ENCODE peak calls at places on chromosome 10, in nine cellular contexts. One of them, this sample, is unnamed.

GRCh38 chr10:104894711-104895110 is 253.6 kb downstream of the SORCS3 start:
- DNase-seq in cardiac muscle cell: no peak
- DNase-seq in stimulated activated CD4-positive, alpha-beta T cell treated with anti-CD3 and anti-CD28 coated beads, Interleukin-2, amount 100 ng/mL, for 4 hours: no peak
- DNase-seq in NCI-H187: no peak
- DNase-seq in T-cell: no peak
- DNase-seq in MCF 10A: no peak
- DNase-seq in activated naive CD4-positive, alpha-beta T cell: no peak
- DNase-seq in aorta: no peak
- DNase-seq in WERI-Rb-1: no peak
- DNase-seq in this sample: no peak

GRCh38 chr10:43208147-43209063 is 58.5 kb downstream of the RASGEF1A start:
- DNase-seq in MCF 10A: no peak
- DNase-seq in WERI-Rb-1: peak; percentile 7
- DNase-seq in NCI-H187: no peak
- DNase-seq in cardiac muscle cell: no peak
- DNase-seq in aorta: peak; percentile 43
- DNase-seq in activated naive CD4-positive, alpha-beta T cell: no peak
- DNase-seq in stimulated activated CD4-positive, alpha-beta T cell treated with anti-CD3 and anti-CD28 coated beads, Interleukin-2, amount 100 ng/mL, for 4 hours: no peak
- DNase-seq in T-cell: no peak
- DNase-seq in this sample: no peak

GRCh38 chr10:124701435-124701834 is 42.7 kb downstream of the FAM53B start:
- DNase-seq in cardiac muscle cell: peak; percentile 95
- DNase-seq in NCI-H187: no peak
- DNase-seq in T-cell: no peak
- DNase-seq in WERI-Rb-1: no peak
- DNase-seq in aorta: peak; percentile 93
- DNase-seq in MCF 10A: no peak
- DNase-seq in activated naive CD4-positive, alpha-beta T cell: no peak
- DNase-seq in stimulated activated CD4-positive, alpha-beta T cell treated with anti-CD3 and anti-CD28 coated beads, Interleukin-2, amount 100 ng/mL, for 4 hours: no peak
- DNase-seq in this sample: no peak

GRCh38 chr10:98373260-98373659 is 41.7 kb downstream of the PYROXD2 start:
- DNase-seq in WERI-Rb-1: no peak
- DNase-seq in T-cell: no peak
- DNase-seq in MCF 10A: no peak
- DNase-seq in cardiac muscle cell: no peak
- DNase-seq in NCI-H187: no peak
- DNase-seq in activated naive CD4-positive, alpha-beta T cell: no peak
- DNase-seq in aorta: no peak
- DNase-seq in stimulated activated CD4-positive, alpha-beta T cell treated with anti-CD3 and anti-CD28 coated beads, Interleukin-2, amount 100 ng/mL, for 4 hours: no peak
- DNase-seq in this sample: no peak

GRCh38 chr10:88616250-88616977 is 29.9 kb downstream of the LIPJ start:
- DNase-seq in WERI-Rb-1: peak; percentile 5
- DNase-seq in cardiac muscle cell: peak; percentile 31
- DNase-seq in MCF 10A: no peak
- DNase-seq in activated naive CD4-positive, alpha-beta T cell: no peak
- DNase-seq in aorta: no peak
- DNase-seq in stimulated activated CD4-positive, alpha-beta T cell treated with anti-CD3 and anti-CD28 coated beads, Interleukin-2, amount 100 ng/mL, for 4 hours: no peak
- DNase-seq in NCI-H187: no peak
- DNase-seq in T-cell: no peak
- DNase-seq in this sample: no peak

GRCh38 chr10:15166325-15166724 is 2.2 kb downstream of the NMT2 start:
- DNase-seq in NCI-H187: no peak
- DNase-seq in aorta: no peak
- DNase-seq in cardiac muscle cell: peak; percentile 34
- DNase-seq in stimulated activated CD4-positive, alpha-beta T cell treated with anti-CD3 and anti-CD28 coated beads, Interleukin-2, amount 100 ng/mL, for 4 hours: no peak
- DNase-seq in activated naive CD4-positive, alpha-beta T cell: no peak
- DNase-seq in T-cell: no peak
- DNase-seq in MCF 10A: no peak
- DNase-seq in WERI-Rb-1: no peak
- DNase-seq in this sample: no peak

GRCh38 chr10:101901340-101901739 is 57.7 kb upstream of the KCNIP2 start:
- DNase-seq in cardiac muscle cell: no peak
- DNase-seq in MCF 10A: no peak
- DNase-seq in T-cell: no peak
- DNase-seq in aorta: no peak
- DNase-seq in NCI-H187: peak; percentile 72
- DNase-seq in stimulated activated CD4-positive, alpha-beta T cell treated with anti-CD3 and anti-CD28 coated beads, Interleukin-2, amount 100 ng/mL, for 4 hours: no peak
- DNase-seq in WERI-Rb-1: no peak
- DNase-seq in activated naive CD4-positive, alpha-beta T cell: no peak
- DNase-seq in this sample: no peak

GRCh38 chr10:110312206-110312605 is 7.5 kb upstream of the SMNDC1 start:
- DNase-seq in MCF 10A: no peak
- DNase-seq in aorta: no peak
- DNase-seq in activated naive CD4-positive, alpha-beta T cell: no peak
- DNase-seq in WERI-Rb-1: no peak
- DNase-seq in T-cell: no peak
- DNase-seq in NCI-H187: no peak
- DNase-seq in stimulated activated CD4-positive, alpha-beta T cell treated with anti-CD3 and anti-CD28 coated beads, Interleukin-2, amount 100 ng/mL, for 4 hours: no peak
- DNase-seq in cardiac muscle cell: no peak
- DNase-seq in this sample: no peak

GRCh38 chr10:7481382-7481765 is 70.5 kb upstream of the SFMBT2 start:
- DNase-seq in NCI-H187: no peak
- DNase-seq in MCF 10A: no peak
- DNase-seq in WERI-Rb-1: no peak
- DNase-seq in activated naive CD4-positive, alpha-beta T cell: no peak
- DNase-seq in aorta: no peak
- DNase-seq in cardiac muscle cell: peak; percentile 32
- DNase-seq in T-cell: no peak
- DNase-seq in stimulated activated CD4-positive, alpha-beta T cell treated with anti-CD3 and anti-CD28 coated beads, Interleukin-2, amount 100 ng/mL, for 4 hours: no peak
- DNase-seq in this sample: no peak

GRCh38 chr10:98296514-98296913 is 28.5 kb upstream of the LOXL4 start:
- DNase-seq in T-cell: no peak
- DNase-seq in NCI-H187: no peak
- DNase-seq in MCF 10A: peak; percentile 32
- DNase-seq in WERI-Rb-1: peak; percentile 40
- DNase-seq in aorta: no peak
- DNase-seq in activated naive CD4-positive, alpha-beta T cell: no peak
- DNase-seq in cardiac muscle cell: no peak
- DNase-seq in stimulated activated CD4-positive, alpha-beta T cell treated with anti-CD3 and anti-CD28 coated beads, Interleukin-2, amount 100 ng/mL, for 4 hours: no peak
- DNase-seq in this sample: no peak

GRCh38 chr10:9234191-9234590 is 1179.7 kb downstream of the GATA3 start:
- DNase-seq in activated naive CD4-positive, alpha-beta T cell: no peak
- DNase-seq in MCF 10A: no peak
- DNase-seq in aorta: no peak
- DNase-seq in stimulated activated CD4-positive, alpha-beta T cell treated with anti-CD3 and anti-CD28 coated beads, Interleukin-2, amount 100 ng/mL, for 4 hours: no peak
- DNase-seq in WERI-Rb-1: no peak
- DNase-seq in NCI-H187: no peak
- DNase-seq in T-cell: no peak
- DNase-seq in cardiac muscle cell: no peak
- DNase-seq in this sample: no peak

GRCh38 chr10:98349508-98349922 is 65.5 kb downstream of the PYROXD2 start:
- DNase-seq in activated naive CD4-positive, alpha-beta T cell: no peak
- DNase-seq in cardiac muscle cell: peak; percentile 100
- DNase-seq in T-cell: no peak
- DNase-seq in NCI-H187: no peak
- DNase-seq in aorta: no peak
- DNase-seq in stimulated activated CD4-positive, alpha-beta T cell treated with anti-CD3 and anti-CD28 coated beads, Interleukin-2, amount 100 ng/mL, for 4 hours: no peak
- DNase-seq in WERI-Rb-1: no peak
- DNase-seq in MCF 10A: peak; percentile 60
- DNase-seq in this sample: no peak

GRCh38 chr10:9634466-9634865 is 1383.2 kb upstream of the CELF2 start:
- DNase-seq in cardiac muscle cell: peak; percentile 33
- DNase-seq in NCI-H187: no peak
- DNase-seq in T-cell: no peak
- DNase-seq in aorta: no peak
- DNase-seq in activated naive CD4-positive, alpha-beta T cell: no peak
- DNase-seq in stimulated activated CD4-positive, alpha-beta T cell treated with anti-CD3 and anti-CD28 coated beads, Interleukin-2, amount 100 ng/mL, for 4 hours: no peak
- DNase-seq in WERI-Rb-1: no peak
- DNase-seq in MCF 10A: peak; percentile 42
- DNase-seq in this sample: no peak

GRCh38 chr10:33143160-33143728 is 185.2 kb upstream of the ITGB1 start:
- DNase-seq in activated naive CD4-positive, alpha-beta T cell: no peak
- DNase-seq in MCF 10A: peak; percentile 82
- DNase-seq in cardiac muscle cell: peak; percentile 78
- DNase-seq in aorta: no peak
- DNase-seq in T-cell: no peak
- DNase-seq in NCI-H187: no peak
- DNase-seq in WERI-Rb-1: no peak
- DNase-seq in stimulated activated CD4-positive, alpha-beta T cell treated with anti-CD3 and anti-CD28 coated beads, Interleukin-2, amount 100 ng/mL, for 4 hours: peak; percentile 60
- DNase-seq in this sample: peak; percentile 71

GRCh38 chr10:55183993-55184392 is 383.0 kb upstream of the PCDH15 start:
- DNase-seq in T-cell: no peak
- DNase-seq in NCI-H187: no peak
- DNase-seq in aorta: no peak
- DNase-seq in WERI-Rb-1: no peak
- DNase-seq in MCF 10A: no peak
- DNase-seq in stimulated activated CD4-positive, alpha-beta T cell treated with anti-CD3 and anti-CD28 coated beads, Interleukin-2, amount 100 ng/mL, for 4 hours: no peak
- DNase-seq in cardiac muscle cell: peak; percentile 3
- DNase-seq in activated naive CD4-positive, alpha-beta T cell: no peak
- DNase-seq in this sample: no peak

GRCh38 chr10:108187396-108188012 is 1023.0 kb upstream of the SORCS1 start:
- DNase-seq in aorta: no peak
- DNase-seq in T-cell: no peak
- DNase-seq in MCF 10A: no peak
- DNase-seq in NCI-H187: no peak
- DNase-seq in WERI-Rb-1: no peak
- DNase-seq in activated naive CD4-positive, alpha-beta T cell: no peak
- DNase-seq in cardiac muscle cell: no peak
- DNase-seq in stimulated activated CD4-positive, alpha-beta T cell treated with anti-CD3 and anti-CD28 coated beads, Interleukin-2, amount 100 ng/mL, for 4 hours: no peak
- DNase-seq in this sample: no peak

GRCh38 chr10:102413053-102413705 is 5.4 kb downstream of the PSD start:
- DNase-seq in cardiac muscle cell: peak; percentile 43
- DNase-seq in WERI-Rb-1: peak; percentile 62
- DNase-seq in stimulated activated CD4-positive, alpha-beta T cell treated with anti-CD3 and anti-CD28 coated beads, Interleukin-2, amount 100 ng/mL, for 4 hours: peak; percentile 26
- DNase-seq in activated naive CD4-positive, alpha-beta T cell: no peak
- DNase-seq in T-cell: no peak
- DNase-seq in NCI-H187: no peak
- DNase-seq in aorta: no peak
- DNase-seq in MCF 10A: no peak
- DNase-seq in this sample: peak; percentile 45

GRCh38 chr10:46226900-46227558 is 59.8 kb upstream of the ANTXRL start:
- DNase-seq in stimulated activated CD4-positive, alpha-beta T cell treated with anti-CD3 and anti-CD28 coated beads, Interleukin-2, amount 100 ng/mL, for 4 hours: no peak
- DNase-seq in activated naive CD4-positive, alpha-beta T cell: no peak
- DNase-seq in cardiac muscle cell: no peak
- DNase-seq in WERI-Rb-1: no peak
- DNase-seq in NCI-H187: no peak
- DNase-seq in MCF 10A: no peak
- DNase-seq in aorta: no peak
- DNase-seq in T-cell: no peak
- DNase-seq in this sample: no peak

This sample was measured in CD4-positive, alpha-beta memory T cell.